ENCODE peak calls at places on chromosomes 7 and 10, in nine cellular contexts. W is fibroblast of lung; J is transverse colon; P is neuronal stem cell; K is keratinocyte; Q is mucosa of descending colon; A is pancreas; R is CD8-positive, alpha-beta memory T cell; L is aorta. H is an unnamed sample. For H3K4me1, the result is how much of the 10 kb centered on the place peaks cover.

GRCh38 chr7:64494912-64495461 is 67.9 kb downstream of the ZNF680 start:
- DNase-seq in W (no peak), J (no peak), P (no peak), K (no peak), Q (no peak), A (no peak), R (no peak), L (no peak), H (peak)

GRCh38 chr10:81820418-81820817 is 54.6 kb upstream of the NRG3 start:
- DNase-seq in W (no peak), J (no peak), P (no peak), K (no peak), Q (no peak), A (no peak), R (no peak), L (no peak), H (peak)

GRCh38 chr7:146772581-146772980 is 656.0 kb downstream of the CNTNAP2 start:
- DNase-seq in W (no peak), J (no peak), P (peak), K (no peak), Q (no peak), A (no peak), R (no peak), L (no peak), H (no peak)

GRCh38 chr7:74097937-74098614 is 14.5 kb downstream of the LIMK1 start:
- DNase-seq in W (peak), J (peak), P (no peak), K (peak), Q (no peak), A (no peak), R (no peak), L (peak), H (peak)

GRCh38 chr7:76149847-76150691 is 51.6 kb upstream of the SRRM3 start:
- DNase-seq in W (no peak), J (no peak), P (no peak), K (no peak), Q (peak), A (no peak), R (no peak), L (no peak), H (no peak)

GRCh38 chr7:81691199-81691821 is 78.5 kb downstream of the HGF start:
- DNase-seq in W (no peak), J (no peak), P (no peak), K (no peak), Q (no peak), A (no peak), R (no peak), L (no peak), H (no peak)

GRCh38 chr7:78176186-78176585 is 377.6 kb downstream of the PHTF2 start:
- DNase-seq in W (peak), J (no peak), P (no peak), K (no peak), Q (no peak), A (no peak), R (no peak), L (no peak), H (no peak)

GRCh38 chr7:66303454-66304160 is 98.5 kb downstream of the TPST1 start:
- DNase-seq in W (no peak), J (no peak), P (no peak), K (no peak), Q (no peak), A (peak), R (no peak), L (no peak), H (peak)

GRCh38 chr7:116525913-116526857 is 1.3 kb downstream of the CAV1 start:
- DNase-seq in W (peak), J (peak), P (peak), K (no peak), Q (peak), A (peak), R (peak), L (peak), H (peak)

GRCh38 chr10:124042656-124043309 is 50.6 kb downstream of the CHST15 start:
- DNase-seq in W (no peak), J (no peak), P (no peak), K (no peak), Q (no peak), A (no peak), R (no peak), L (no peak), H (no peak)

GRCh38 chr10:131311661-131312260 is at the start of gene TCERG1L:
- DNase-seq in W (no peak), J (no peak), P (peak), K (no peak), Q (no peak), A (no peak), R (no peak), L (no peak), H (peak)

GRCh38 chr10:103693070-103693811 is 162.1 kb downstream of the SH3PXD2A start:
- DNase-seq in W (no peak), J (peak), P (no peak), K (no peak), Q (peak), A (no peak), R (peak), L (no peak), H (no peak)

GRCh38 chr7:28136420-28136819 is 44.2 kb downstream of the JAZF1 start:
- DNase-seq in W (no peak), J (no peak), P (no peak), K (no peak), Q (no peak), A (no peak), R (no peak), L (no peak), H (no peak)
- H3K4me1 ChIP-seq in W (under half), J (under half), P (under half), K (under half), Q (under half), A (under half), R (under half), L (under half), H (under half)

GRCh38 chr10:6194291-6194690 is 8.4 kb upstream of the PFKFB3 start:
- DNase-seq in W (no peak), J (no peak), P (no peak), K (no peak), Q (no peak), A (no peak), R (no peak), L (no peak), H (no peak)
- H3K4me1 ChIP-seq in W (under half), J (under half), P (under half), K (under half), Q (under half), A (under half), R (under half), L (under half), H (under half)

DNA sequence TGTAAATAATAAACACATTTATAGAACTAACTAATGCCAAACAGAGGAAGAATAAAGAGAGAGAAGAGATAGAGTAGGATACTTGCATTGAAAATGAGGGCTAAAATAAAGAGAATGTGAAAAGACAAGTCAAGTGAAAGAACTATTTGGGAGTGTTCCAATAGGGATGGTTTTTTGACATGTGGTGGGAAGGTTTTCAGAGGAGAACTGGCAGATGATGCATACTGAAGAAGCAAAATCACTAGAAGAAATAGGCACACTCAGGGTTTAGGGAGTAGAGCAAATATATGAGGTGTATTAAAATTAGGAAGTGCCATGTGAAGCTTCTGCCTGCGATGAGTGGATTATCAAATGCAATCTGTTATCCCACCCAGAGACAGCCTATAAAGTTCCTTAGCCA is 744.8 kb downstream of the REEP3 start:
- DNase-seq in W (no peak), J (no peak), P (no peak), K (no peak), Q (no peak), A (no peak), R (no peak), L (no peak), H (no peak)
- H3K4me1 ChIP-seq in W (under half), J (under half), P (under half), K (under half), Q (under half), A (under half), R (under half), L (under half), H (under half)

GRCh38 chr7:100101016-100101862 is at the start of the genes AP4M1 and MCM7:
- DNase-seq in W (peak), J (peak), P (peak), K (peak), Q (peak), A (peak), R (peak), L (peak), H (peak)
- H3K4me1 ChIP-seq in W (under half), J (under half), P (under half), K (under half), Q (under half), A (under half), R (under half), L (under half), H (under half)

DNA sequence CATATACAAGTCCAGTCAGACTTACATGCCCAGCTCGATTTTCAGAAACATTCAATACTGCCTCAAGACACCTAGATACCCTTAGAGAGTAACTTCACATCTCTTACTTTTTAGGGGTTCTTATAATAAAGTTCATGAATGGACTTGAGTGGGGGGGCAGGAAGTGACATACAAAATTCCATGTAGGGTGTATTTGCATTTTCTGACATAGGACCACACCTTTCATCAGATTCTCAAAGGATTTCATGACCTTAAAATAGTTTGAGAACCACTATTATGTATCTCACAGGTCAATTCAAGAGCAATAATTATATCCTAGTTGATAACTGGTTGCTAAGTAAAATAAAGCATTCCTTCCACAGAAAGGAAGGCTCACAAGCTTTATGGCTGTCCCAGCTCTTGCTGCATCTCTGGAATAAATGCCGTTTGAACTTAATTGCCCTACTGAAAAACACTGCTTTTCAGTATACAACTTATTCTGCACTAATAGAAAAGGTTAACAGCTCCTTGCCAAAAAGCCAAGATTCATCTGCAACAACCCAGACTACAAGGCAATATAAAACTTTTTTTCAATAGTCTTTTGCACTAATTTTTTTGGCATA is 2.3 kb downstream of the P4HA1 start:
- DNase-seq in W (peak), J (no peak), P (no peak), K (no peak), Q (no peak), A (no peak), R (no peak), L (no peak), H (no peak)
- H3K4me1 ChIP-seq in W (under half), J (under half), P (under half), K (under half), Q (under half), A (under half), R (under half), L (under half), H (under half)

DNA sequence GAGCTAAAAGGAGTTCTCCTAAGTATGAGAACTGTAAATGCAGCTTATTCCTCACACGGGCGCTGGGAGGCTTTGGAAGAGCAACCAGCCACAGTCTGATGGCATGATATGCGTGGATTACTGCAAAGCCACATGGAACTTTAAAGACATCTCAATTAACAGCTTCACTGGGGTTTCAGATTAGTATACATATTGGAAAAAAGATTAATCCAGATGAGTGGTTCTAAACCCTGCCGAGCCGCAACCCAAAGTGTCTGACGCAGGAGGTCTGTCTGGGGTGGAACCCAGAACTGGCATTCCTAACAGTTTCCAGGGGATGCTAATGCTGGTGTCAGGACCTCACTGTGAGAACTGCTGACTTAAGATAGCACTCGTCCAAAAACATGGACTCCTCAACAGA is 16.1 kb downstream of the TNS3 start:
- DNase-seq in W (no peak), J (no peak), P (no peak), K (no peak), Q (peak), A (no peak), R (no peak), L (no peak), H (no peak)
- H3K4me1 ChIP-seq in W (under half), J (under half), P (under half), K (under half), Q (under half), A (under half), R (under half), L (under half), H (under half)

DNA sequence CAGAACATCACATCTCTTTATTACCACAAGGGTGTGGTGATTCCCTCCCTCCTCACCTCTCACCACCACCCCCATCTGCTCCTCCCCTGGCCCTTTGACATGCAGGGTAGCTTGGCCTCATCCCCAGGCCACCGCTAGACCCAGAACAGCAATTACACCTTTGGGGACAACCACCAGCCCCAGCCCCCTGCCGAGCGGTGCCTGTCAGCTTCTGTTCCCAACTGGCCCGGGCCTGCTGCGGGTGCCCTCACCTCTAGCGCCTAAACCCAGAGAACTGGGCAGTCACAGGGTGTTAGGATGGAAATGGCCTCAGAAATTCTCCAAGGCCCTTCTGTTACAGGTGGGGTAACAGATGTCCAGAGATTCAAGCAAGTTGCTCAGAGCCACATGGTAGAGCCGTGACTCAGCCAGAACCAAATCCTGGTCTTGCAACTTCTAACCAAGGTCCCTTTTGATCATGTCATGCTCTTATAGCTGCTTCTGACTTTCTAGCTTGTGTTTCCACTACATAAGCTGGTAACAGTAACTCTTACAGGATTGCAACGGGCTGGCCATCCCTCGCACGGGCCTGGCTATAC is 78.0 kb downstream of the PRKAG2 start:
- DNase-seq in W (no peak), J (no peak), P (no peak), K (no peak), Q (peak), A (no peak), R (no peak), L (no peak), H (no peak)
- H3K4me1 ChIP-seq in W (under half), J (under half), P (under half), K (under half), Q (under half), A (under half), R (under half), L (under half), H (under half)

GRCh38 chr10:93461124-93461806 is 20.9 kb downstream of the MYOF start:
- DNase-seq in W (no peak), J (no peak), P (no peak), K (no peak), Q (no peak), A (no peak), R (no peak), L (no peak), H (peak)

GRCh38 chr10:93462371-93462770 is 19.8 kb downstream of the MYOF start:
- DNase-seq in W (no peak), J (no peak), P (no peak), K (no peak), Q (no peak), A (no peak), R (no peak), L (no peak), H (no peak)

GRCh38 chr10:93461807-93462178 is 20.3 kb downstream of the MYOF start:
- DNase-seq in W (no peak), J (no peak), P (no peak), K (no peak), Q (no peak), A (no peak), R (no peak), L (no peak), H (peak)

GRCh38 chr10:93463723-93464511 is 18.2 kb downstream of the MYOF start:
- DNase-seq in W (peak), J (peak), P (no peak), K (no peak), Q (no peak), A (no peak), R (no peak), L (peak), H (no peak)

DNA sequence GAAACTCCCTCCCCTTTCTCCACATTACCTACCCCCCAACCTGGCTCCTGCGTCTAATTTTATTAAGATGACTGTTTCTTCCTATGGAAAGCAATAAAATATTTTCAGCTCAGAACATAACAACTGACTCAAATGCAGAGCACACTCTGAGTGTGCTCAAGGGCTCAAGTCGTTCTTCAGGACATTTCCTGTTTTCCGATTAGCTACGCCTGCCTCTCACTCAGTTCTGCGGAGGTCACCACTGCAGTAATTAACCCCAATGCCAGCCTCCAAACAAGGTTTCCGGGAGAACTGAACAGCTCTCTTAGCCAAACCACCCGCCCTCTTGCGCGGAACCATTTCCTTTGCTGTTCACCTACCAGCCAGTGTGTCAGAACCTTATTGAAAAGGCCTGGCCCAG is 19.3 kb downstream of the MYOF start:
- DNase-seq in W (peak), J (no peak), P (no peak), K (no peak), Q (no peak), A (no peak), R (no peak), L (peak), H (no peak)
- H3K4me1 ChIP-seq in W (half or more), J (half or more), P (under half), K (half or more), Q (under half), A (under half), R (under half), L (under half), H (half or more)

DNA sequence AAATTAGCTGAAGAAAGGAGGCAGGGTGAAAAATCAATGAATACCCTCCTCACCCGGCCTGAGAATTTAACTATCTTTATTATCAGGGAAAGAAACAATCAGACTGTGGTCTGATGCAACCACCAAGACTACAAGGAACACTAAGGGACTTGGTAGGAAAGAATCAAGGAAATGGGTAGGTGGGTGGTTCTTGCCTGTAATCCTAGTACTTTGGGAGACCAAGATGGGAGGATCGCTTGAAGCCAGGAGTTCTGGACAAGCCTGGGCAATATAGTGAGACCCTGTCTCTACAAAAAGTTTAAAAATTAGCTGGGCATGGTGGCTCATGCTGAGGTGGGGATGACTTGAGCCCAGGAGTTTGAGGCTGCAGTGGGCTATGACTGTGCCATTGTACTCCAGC is 12.6 kb downstream of the SMURF1 start:
- DNase-seq in W (no peak), J (no peak), P (no peak), K (no peak), Q (no peak), A (no peak), R (no peak), L (no peak), H (no peak)
- H3K4me1 ChIP-seq in W (under half), J (half or more), P (under half), K (half or more), Q (under half), A (under half), R (under half), L (under half), H (under half)